ENCODE peak calls at places on chromosomes 6 and 20, in eight cellular contexts. H, I, E, D, L, P, T and K are unnamed samples.

GRCh38 chr20:18007534-18008292 is 38.9 kb downstream of the MGME1 start:
- DNase-seq in D (no peak), T (peak; percentile 70), P (no peak), L (no peak), H (no peak), E (no peak), I (peak; percentile 55), K (peak; percentile 89)

GRCh38 chr6:17281100-17281496 is at the start of gene RBM24:
- DNase-seq in I (peak; percentile 51), L (no peak), E (peak; percentile 80), H (no peak), P (no peak), T (no peak), D (no peak), K (no peak)

GRCh38 chr6:20400476-20401402 is 940 bp upstream of the E2F3 start:
- DNase-seq in L (no peak), T (peak; percentile 82), P (peak; percentile 25), E (peak; percentile 84), D (peak; percentile 32), I (no peak), H (no peak), K (no peak)

GRCh38 chr6:116015560-116015959 is 45.1 kb downstream of the FRK start:
- DNase-seq in L (no peak), D (no peak), T (no peak), H (no peak), E (no peak), P (no peak), I (no peak), K (no peak)

GRCh38 chr20:23765578-23765977 is 14.8 kb upstream of the CST1 start:
- DNase-seq in H (no peak), L (no peak), P (no peak), T (no peak), I (no peak), E (no peak), D (no peak), K (no peak)

GRCh38 chr6:56840467-56841371 is 114.2 kb upstream of the BEND6 start:
- DNase-seq in L (no peak), H (no peak), D (no peak), E (no peak), T (no peak), P (no peak), I (no peak), K (no peak)

GRCh38 chr20:19492116-19492515 is 265.9 kb upstream of the RIN2 start:
- DNase-seq in P (no peak), E (no peak), T (no peak), D (no peak), L (no peak), I (no peak), H (no peak), K (no peak)

GRCh38 chr6:73714227-73714626 is 18.2 kb downstream of the CD109 start:
- DNase-seq in E (peak; percentile 28), P (no peak), L (no peak), I (no peak), T (no peak), D (no peak), H (no peak), K (no peak)

GRCh38 chr20:47317127-47317895 is 39.2 kb downstream of the ZMYND8 start:
- DNase-seq in L (peak; percentile 96), E (peak; percentile 76), P (peak; percentile 14), D (peak; percentile 14), H (no peak), I (peak; percentile 78), T (peak; percentile 85), K (no peak)

GRCh38 chr6:70811788-70812187 is 144.1 kb downstream of the SMAP1 start:
- DNase-seq in P (no peak), D (no peak), H (no peak), L (peak; percentile 2), E (no peak), I (no peak), T (no peak), K (no peak)

GRCh38 chr20:61191096-61191495 is 61.0 kb upstream of the CDH4 start:
- DNase-seq in I (no peak), H (no peak), T (no peak), L (no peak), D (no peak), P (no peak), E (peak; percentile 5), K (no peak)

DNA sequence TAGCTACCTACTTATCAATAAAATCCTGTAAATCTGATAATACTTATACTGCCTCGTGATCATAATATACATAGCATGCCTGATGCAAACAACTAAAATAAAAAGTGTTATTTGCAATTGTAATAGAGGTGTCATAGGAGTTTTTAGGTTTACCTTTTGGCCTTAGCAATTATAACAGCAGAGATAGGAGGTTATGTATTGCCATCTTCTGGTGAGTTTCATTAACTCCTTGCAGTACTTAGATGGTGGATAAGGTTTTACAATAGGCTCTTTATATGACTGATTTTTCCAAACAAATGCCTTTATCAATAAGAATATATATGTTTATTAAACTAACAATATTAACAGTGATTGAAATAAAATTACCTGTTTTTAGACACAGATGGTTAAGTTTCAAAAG is 27.8 kb upstream of the MYCT1 start:
- DNase-seq in H (no peak), E (peak; percentile 53), P (no peak), T (no peak), D (no peak), L (no peak), I (no peak), K (no peak)
- H3K27ac ChIP-seq in H (no peak overlapping the region), E (no peak overlapping the region), P (no peak overlapping the region), T (no peak overlapping the region), D (no peak overlapping the region), L (no peak overlapping the region), I (no peak overlapping the region), K (no peak overlapping the region)

GRCh38 chr6:47149070-47149469 is 106.9 kb upstream of the ADGRF1 start:
- DNase-seq in L (no peak), P (no peak), D (no peak), I (no peak), E (no peak), H (no peak), T (no peak), K (no peak)

GRCh38 chr6:47147836-47148344 is 105.8 kb upstream of the ADGRF1 start:
- DNase-seq in H (no peak), L (no peak), T (no peak), D (no peak), P (no peak), I (no peak), E (no peak), K (no peak)

GRCh38 chr6:47151232-47151898 is 109.2 kb upstream of the ADGRF1 start:
- DNase-seq in T (no peak), P (no peak), E (no peak), L (no peak), H (no peak), I (no peak), D (no peak), K (no peak)

GRCh38 chr6:47147175-47147727 is 105.1 kb upstream of the ADGRF1 start:
- DNase-seq in E (no peak), P (no peak), T (no peak), D (no peak), I (no peak), H (no peak), L (no peak), K (no peak)

DNA sequence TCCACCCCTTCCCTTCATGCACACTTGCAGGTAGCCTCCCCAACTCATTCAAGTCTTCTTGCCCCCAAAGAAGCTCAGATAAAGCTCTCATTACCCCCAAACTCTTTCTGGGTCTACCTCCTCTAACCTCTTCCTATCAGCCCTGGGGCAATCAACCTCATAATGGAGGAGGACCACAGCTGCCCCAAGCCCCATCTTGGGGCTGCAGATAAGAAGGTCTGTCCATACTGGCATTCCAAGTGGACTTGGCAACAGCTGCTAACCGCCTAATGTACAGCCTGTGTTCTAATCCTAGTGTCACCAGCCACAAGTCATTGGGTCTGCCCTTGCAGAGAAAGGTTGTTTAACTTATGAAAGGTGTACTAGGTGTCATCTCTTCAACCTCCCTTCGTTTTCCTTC is 107.4 kb upstream of the ADGRF1 start:
- DNase-seq in H (no peak), D (no peak), P (no peak), L (no peak), T (no peak), E (no peak), I (no peak), K (no peak)
- H3K27ac ChIP-seq in H (no peak overlapping the region), D (no peak overlapping the region), P (no peak overlapping the region), L (no peak overlapping the region), T (no peak overlapping the region), E (no peak overlapping the region), I (no peak overlapping the region), K (no peak overlapping the region)

DNA sequence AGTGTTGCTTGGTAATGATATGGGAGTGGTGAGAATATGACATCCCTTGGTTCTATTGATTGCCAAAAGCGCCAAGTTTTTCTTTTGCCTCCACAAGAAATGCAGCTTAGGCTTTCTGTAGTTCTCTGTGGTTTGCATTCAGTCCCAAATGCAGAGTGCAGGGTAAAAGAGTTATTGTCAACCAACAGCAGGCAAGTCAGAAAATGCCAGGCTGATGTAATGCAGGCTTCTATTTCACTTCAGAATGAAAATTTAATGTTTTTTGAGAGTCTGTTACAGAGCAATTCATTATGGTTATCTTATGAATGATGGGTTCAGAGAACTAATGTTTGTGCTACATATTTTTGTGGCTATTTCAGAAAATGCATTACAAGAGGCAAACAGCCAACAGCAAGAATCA is 293.4 kb downstream of the CENPW start:
- DNase-seq in D (no peak), E (no peak), L (no peak), T (no peak), P (no peak), I (no peak), H (no peak), K (no peak)
- H3K27ac ChIP-seq in D (no peak overlapping the region), E (peak overlapping the region; percentile 27), L (no peak overlapping the region), T (no peak overlapping the region), P (no peak overlapping the region), I (no peak overlapping the region), H (no peak overlapping the region), K (no peak overlapping the region)

DNA sequence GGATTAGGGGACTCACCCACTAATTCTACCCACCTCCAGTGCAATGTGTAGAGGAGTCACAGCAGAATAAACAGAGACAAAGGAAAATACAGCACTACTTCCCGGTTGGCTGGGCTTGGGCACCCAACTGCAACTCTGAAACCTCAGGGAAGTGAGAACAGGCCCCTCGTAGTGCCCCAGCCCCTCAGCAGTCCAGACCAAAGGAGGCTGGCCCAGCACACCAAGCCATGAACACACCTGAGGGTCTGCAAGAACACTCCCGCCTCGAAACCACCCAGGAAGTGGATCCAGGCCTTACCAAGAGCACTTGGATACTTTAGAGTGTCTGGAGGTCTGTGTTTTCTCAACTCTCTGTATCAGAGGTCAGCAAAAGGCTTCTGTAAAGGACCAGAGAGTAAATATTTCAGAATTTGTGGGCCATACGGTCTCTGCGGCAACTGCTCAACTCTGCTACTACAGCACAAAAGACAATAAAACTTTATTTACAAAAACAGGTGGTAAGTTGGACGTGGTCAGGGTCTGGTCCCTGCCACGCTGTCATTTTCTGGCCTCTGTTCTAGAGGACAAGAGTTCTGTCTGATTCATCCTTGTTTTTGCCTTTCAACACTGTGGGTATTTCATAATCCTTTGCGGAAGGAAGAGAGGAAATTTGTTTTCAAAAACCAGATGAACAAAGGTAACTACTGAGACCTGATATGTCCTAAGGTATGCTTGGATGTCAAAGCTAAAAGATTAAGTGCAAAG is 154.6 kb downstream of the PTPRT start:
- DNase-seq in P (no peak), E (no peak), D (no peak), L (no peak), I (no peak), T (no peak), H (no peak), K (no peak)
- H3K27ac ChIP-seq in P (no peak overlapping the region), E (no peak overlapping the region), D (no peak overlapping the region), L (no peak overlapping the region), I (no peak overlapping the region), T (no peak overlapping the region), H (no peak overlapping the region), K (no peak overlapping the region)

DNA sequence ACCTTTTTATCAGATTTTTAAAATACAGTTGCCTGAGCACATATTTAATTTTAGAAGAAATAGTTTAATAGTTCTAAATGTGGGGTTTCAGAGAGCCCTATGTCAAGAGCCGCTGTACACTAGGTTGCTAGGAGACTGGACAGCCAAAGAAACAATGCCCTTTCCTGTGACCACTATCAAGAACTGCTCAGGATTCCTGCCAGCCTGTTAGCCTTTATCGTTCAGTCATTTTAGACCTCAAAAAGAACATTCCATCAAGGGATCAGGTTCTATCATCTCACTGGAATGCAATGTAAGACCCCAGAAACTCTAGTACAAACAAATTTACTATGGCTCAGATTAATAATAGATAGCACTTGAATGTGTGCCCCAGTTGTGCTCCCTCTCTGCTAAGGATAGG is 181.2 kb upstream of the CCN2 start:
- DNase-seq in I (no peak), P (no peak), H (no peak), E (no peak), D (no peak), L (no peak), T (no peak), K (no peak)
- H3K27ac ChIP-seq in I (no peak overlapping the region), P (no peak overlapping the region), H (no peak overlapping the region), E (no peak overlapping the region), D (no peak overlapping the region), L (no peak overlapping the region), T (no peak overlapping the region), K (peak overlapping the region; percentile 74)